ENCODE peak calls at places on chromosomes 11 and 22, in five cellular contexts. One of them, this sample, is unnamed.

GRCh38 chr11:114524122-114524521 is 35.6 kb downstream of the NXPE1 start:
- DNase-seq in NCI-H1417: no peak
- DNase-seq in psoas muscle: no peak
- DNase-seq in RCC 7860: no peak
- DNase-seq in ACHN: no peak
- DNase-seq in this sample: no peak

GRCh38 chr22:47370448-47371262 is 608.2 kb downstream of the TBC1D22A start:
- DNase-seq in NCI-H1417: peak; percentile 6
- DNase-seq in psoas muscle: no peak
- DNase-seq in RCC 7860: no peak
- DNase-seq in ACHN: no peak
- DNase-seq in this sample: peak; percentile 1

GRCh38 chr11:60978546-60979380 is 7.3 kb downstream of the CD6 start:
- DNase-seq in NCI-H1417: no peak
- DNase-seq in psoas muscle: no peak
- DNase-seq in RCC 7860: no peak
- DNase-seq in ACHN: no peak
- DNase-seq in this sample: no peak

GRCh38 chr11:68651985-68652682 is 32.2 kb upstream of the GAL start:
- DNase-seq in NCI-H1417: no peak
- DNase-seq in psoas muscle: no peak
- DNase-seq in RCC 7860: no peak
- DNase-seq in ACHN: no peak
- DNase-seq in this sample: no peak

GRCh38 chr11:94433049-94433448 is 31.8 kb upstream of the GPR83 start:
- DNase-seq in NCI-H1417: no peak
- DNase-seq in psoas muscle: no peak
- DNase-seq in RCC 7860: no peak
- DNase-seq in ACHN: no peak
- DNase-seq in this sample: no peak

GRCh38 chr11:11659567-11660341 is 37.9 kb upstream of the GALNT18 start:
- DNase-seq in NCI-H1417: peak; percentile 15
- DNase-seq in psoas muscle: no peak
- DNase-seq in RCC 7860: no peak
- DNase-seq in ACHN: no peak
- DNase-seq in this sample: no peak

GRCh38 chr11:78912778-78913177 is 338.1 kb upstream of the NARS2 start:
- DNase-seq in NCI-H1417: no peak
- DNase-seq in psoas muscle: no peak
- DNase-seq in RCC 7860: no peak
- DNase-seq in ACHN: no peak
- DNase-seq in this sample: no peak

GRCh38 chr11:105942951-105943350 is 79.1 kb downstream of the MSANTD4 start:
- DNase-seq in NCI-H1417: no peak
- DNase-seq in psoas muscle: no peak
- DNase-seq in RCC 7860: no peak
- DNase-seq in ACHN: no peak
- DNase-seq in this sample: no peak

GRCh38 chr11:79095424-79095823 is 345.4 kb downstream of the TENM4 start:
- DNase-seq in NCI-H1417: no peak
- DNase-seq in psoas muscle: no peak
- DNase-seq in RCC 7860: no peak
- DNase-seq in ACHN: no peak
- DNase-seq in this sample: no peak

GRCh38 chr22:27801616-27802388 is at the start of gene MN1:
- DNase-seq in NCI-H1417: peak; percentile 13
- DNase-seq in psoas muscle: peak; percentile 66
- DNase-seq in RCC 7860: no peak
- DNase-seq in ACHN: peak; percentile 35
- DNase-seq in this sample: peak; percentile 95

GRCh38 chr22:42217019-42217751 is 53.3 kb downstream of the TCF20 start:
- DNase-seq in NCI-H1417: no peak
- DNase-seq in psoas muscle: no peak
- DNase-seq in RCC 7860: no peak
- DNase-seq in ACHN: no peak
- DNase-seq in this sample: no peak

GRCh38 chr11:17385926-17386325 is 2.5 kb downstream of the KCNJ11 start:
- DNase-seq in NCI-H1417: no peak
- DNase-seq in psoas muscle: no peak
- DNase-seq in RCC 7860: no peak
- DNase-seq in ACHN: no peak
- DNase-seq in this sample: no peak

GRCh38 chr11:61295596-61295926 is 445 bp upstream of the VWCE start:
- DNase-seq in NCI-H1417: no peak
- DNase-seq in psoas muscle: no peak
- DNase-seq in RCC 7860: no peak
- DNase-seq in ACHN: no peak
- DNase-seq in this sample: no peak

GRCh38 chr11:86484164-86484794 is 109.6 kb downstream of the CCDC81 start:
- DNase-seq in NCI-H1417: peak; percentile 87
- DNase-seq in psoas muscle: peak; percentile 75
- DNase-seq in RCC 7860: peak; percentile 87
- DNase-seq in ACHN: peak; percentile 83
- DNase-seq in this sample: no peak